ENCODE peak calls at places on chromosomes 12 and 14, in nine cellular contexts. N is HEK293T; I is Caki2; J is head of caudate nucleus; F is ELR; Q is NCI-H1092 treated with DMSO at 0.1 percent for 48 hours; Z is BJ; H is activated CD8-positive, alpha-beta T cell treated with anti-CD3 and anti-CD28 coated beads, Interleukin-2, amount 10 ng/mL, durations not matched to agents 7 days and 5 days; C is NCI-H748 treated with DMSO at 0.1 percent for 48 hours. G is an unnamed sample.

GRCh38 chr12:6553051-6553868 is 2.6 kb downstream of the IFFO1 start:
- DNase-seq in N (no peak), Z (no peak), Q (no peak), C (no peak), F (peak), H (no peak), I (no peak), J (no peak), G (peak)

GRCh38 chr14:89308232-89308959 is 108.6 kb downstream of the FOXN3 start:
- DNase-seq in Q (no peak), N (no peak), Z (no peak), I (no peak), J (no peak), F (no peak), C (no peak), H (no peak), G (no peak)

GRCh38 chr14:81055971-81056370 is 100.5 kb downstream of the TSHR start:
- DNase-seq in I (no peak), N (no peak), F (no peak), Z (no peak), C (no peak), J (no peak), Q (no peak), H (no peak), G (no peak)

GRCh38 chr14:101039031-101039754 is 135.7 kb upstream of the RTL1 start:
- DNase-seq in Q (no peak), F (no peak), I (no peak), C (no peak), J (no peak), N (no peak), Z (no peak), H (no peak), G (no peak)

GRCh38 chr12:26696048-26696612 is 136.9 kb downstream of the ITPR2 start:
- DNase-seq in Z (no peak), Q (no peak), I (no peak), C (no peak), N (no peak), H (no peak), J (no peak), F (no peak), G (no peak)

GRCh38 chr12:82425241-82425640 is 66.9 kb downstream of the METTL25 start:
- DNase-seq in F (no peak), C (no peak), H (no peak), Z (peak), J (no peak), Q (no peak), N (no peak), I (no peak), G (no peak)

GRCh38 chr14:21543426-21544350 is 17.5 kb upstream of the SALL2 start:
- DNase-seq in Q (peak), H (no peak), N (no peak), C (no peak), F (no peak), I (no peak), J (no peak), Z (no peak), G (no peak)

GRCh38 chr14:67464377-67464776 is 24.1 kb downstream of the TMEM229B start:
- DNase-seq in J (no peak), H (peak), Q (no peak), C (no peak), I (no peak), N (no peak), F (no peak), Z (no peak), G (no peak)

GRCh38 chr12:100453953-100454352 is 19.7 kb upstream of the NR1H4 start:
- DNase-seq in I (no peak), H (no peak), Z (no peak), Q (no peak), F (no peak), N (no peak), C (no peak), J (no peak), G (no peak)

GRCh38 chr12:53869500-53869899 is 69.1 kb upstream of the HOXC13 start:
- DNase-seq in Q (no peak), N (no peak), Z (no peak), H (no peak), J (no peak), I (peak), F (peak), C (peak), G (no peak)

GRCh38 chr12:101655400-101655799 is 42.0 kb upstream of the CHPT1 start:
- DNase-seq in H (no peak), J (no peak), Z (no peak), F (no peak), C (no peak), N (no peak), I (no peak), Q (no peak), G (no peak)

GRCh38 chr12:2163172-2163927 is 110.6 kb downstream of the CACNA1C start:
- DNase-seq in Q (no peak), Z (no peak), J (no peak), H (no peak), F (no peak), N (no peak), C (no peak), I (no peak), G (peak)

GRCh38 chr14:76051717-76052459 is 66.3 kb downstream of the IFT43 start:
- DNase-seq in N (no peak), C (no peak), J (no peak), F (no peak), I (no peak), H (no peak), Q (no peak), Z (no peak), G (no peak)

GRCh38 chr12:10612954-10613333 is 465 bp downstream of the MAGOHB start:
- DNase-seq in Z (no peak), Q (no peak), N (peak), C (peak), I (no peak), F (peak), H (peak), J (no peak), G (no peak)

G was measured in dermis blood vessel endothelial cell.